ENCODE peak calls at places on chromosomes 5 and 9, in nine cellular contexts. H is left ventricle myocardium superior; V is activated T-cell treated with anti-CD3 and anti-CD28 coated beads, Interleukin-2, amount 50 U/mL, for 72 hours; Z is CD4-positive, CD25-positive, alpha-beta regulatory T cell; Y is hepatocyte; K is Calu3; N is NCI-H774; W is nephron progenitor cell; O is IMR-90. B is an unnamed sample.

GRCh38 chr9:5622019-5622418 is 6.9 kb upstream of the RIC1 start:
- DNase-seq in H (no peak), V (no peak), Z (no peak), Y (peak), K (no peak), N (no peak), W (no peak), O (peak), B (no peak)

GRCh38 chr9:34519321-34520020 is 3.3 kb downstream of the ENHO start:
- DNase-seq in H (no peak), V (no peak), Z (no peak), Y (no peak), K (no peak), N (no peak), W (no peak), O (no peak), B (no peak)

GRCh38 chr9:130713286-130713975 is 19.9 kb downstream of the EXOSC2 start:
- DNase-seq in H (no peak), V (no peak), Z (peak), Y (peak), K (no peak), N (no peak), W (no peak), O (peak), B (no peak)

GRCh38 chr5:170223349-170223748 is 9.4 kb upstream of the C5orf58 start:
- DNase-seq in H (no peak), V (no peak), Z (no peak), Y (no peak), K (no peak), N (no peak), W (no peak), O (no peak), B (no peak)

GRCh38 chr9:129109504-129109903 is 1.1 kb downstream of the CRAT start:
- DNase-seq in H (peak), V (peak), Z (peak), Y (peak), K (no peak), N (no peak), W (no peak), O (no peak), B (peak)

GRCh38 chr9:92726971-92727715 is 37.5 kb downstream of the BICD2 start:
- DNase-seq in H (peak), V (no peak), Z (no peak), Y (no peak), K (no peak), N (no peak), W (peak), O (peak), B (peak)

GRCh38 chr9:119483153-119483552 is 113.9 kb upstream of the BRINP1 start:
- DNase-seq in H (no peak), V (no peak), Z (no peak), Y (no peak), K (no peak), N (no peak), W (no peak), O (no peak), B (no peak)

GRCh38 chr9:81902601-81903000 is 25.6 kb upstream of the SPATA31D4 start:
- DNase-seq in H (no peak), V (no peak), Z (no peak), Y (peak), K (no peak), N (no peak), W (no peak), O (peak), B (no peak)

GRCh38 chr5:52598954-52599353 is 188.8 kb upstream of the ITGA1 start:
- DNase-seq in H (no peak), V (no peak), Z (no peak), Y (peak), K (no peak), N (no peak), W (no peak), O (no peak), B (no peak)

GRCh38 chr9:71928806-71929205 is 17.4 kb downstream of the C9orf85 start:
- DNase-seq in H (no peak), V (no peak), Z (no peak), Y (no peak), K (no peak), N (no peak), W (no peak), O (no peak), B (no peak)

GRCh38 chr9:107488400-107489143 is 997 bp downstream of the KLF4 start:
- DNase-seq in H (peak), V (peak), Z (peak), Y (peak), K (peak), N (no peak), W (peak), O (peak), B (peak)

GRCh38 chr9:83013261-83013610 is 49.7 kb downstream of the RASEF start:
- DNase-seq in H (no peak), V (no peak), Z (no peak), Y (no peak), K (no peak), N (no peak), W (no peak), O (peak), B (no peak)

GRCh38 chr5:125446986-125447385 is 700.5 kb upstream of the ZNF608 start:
- DNase-seq in H (no peak), V (no peak), Z (no peak), Y (no peak), K (no peak), N (no peak), W (no peak), O (peak), B (no peak)

GRCh38 chr9:89463986-89464901 is 33.7 kb downstream of the SEMA4D start:
- DNase-seq in H (no peak), V (peak), Z (peak), Y (no peak), K (no peak), N (no peak), W (no peak), O (no peak), B (no peak)

GRCh38 chr9:96503918-96504317 is 53.9 kb downstream of the HABP4 start:
- DNase-seq in H (no peak), V (no peak), Z (no peak), Y (no peak), K (no peak), N (no peak), W (no peak), O (no peak), B (no peak)

GRCh38 chr9:109341561-109341960 is 20.7 kb upstream of the EPB41L4B start:
- DNase-seq in H (no peak), V (no peak), Z (no peak), Y (no peak), K (no peak), N (no peak), W (no peak), O (no peak), B (no peak)

GRCh38 chr9:4596165-4596922 is 65.8 kb upstream of the PLPP6 start:
- DNase-seq in H (no peak), V (peak), Z (peak), Y (no peak), K (no peak), N (no peak), W (no peak), O (no peak), B (peak)

GRCh38 chr9:14992516-14992915 is 82.3 kb upstream of the FREM1 start:
- DNase-seq in H (no peak), V (no peak), Z (no peak), Y (no peak), K (no peak), N (no peak), W (no peak), O (no peak), B (no peak)

GRCh38 chr9:7209990-7210389 is 452.2 kb downstream of the KDM4C start:
- DNase-seq in H (no peak), V (no peak), Z (no peak), Y (no peak), K (no peak), N (no peak), W (no peak), O (no peak), B (no peak)

GRCh38 chr5:42701660-42702059 is 55.0 kb upstream of the CCDC152 start:
- DNase-seq in H (no peak), V (no peak), Z (no peak), Y (no peak), K (no peak), N (no peak), W (no peak), O (no peak), B (no peak)

GRCh38 chr5:121962347-121962670 is 534 bp downstream of the SRFBP1 start:
- DNase-seq in H (no peak), V (no peak), Z (peak), Y (no peak), K (no peak), N (no peak), W (no peak), O (no peak), B (no peak)

GRCh38 chr9:114287001-114287762 is 35.7 kb upstream of the ORM1 start:
- DNase-seq in H (peak), V (no peak), Z (no peak), Y (no peak), K (no peak), N (no peak), W (no peak), O (no peak), B (no peak)

GRCh38 chr9:1916676-1917075 is 98.5 kb upstream of the SMARCA2 start:
- DNase-seq in H (no peak), V (no peak), Z (no peak), Y (no peak), K (no peak), N (no peak), W (no peak), O (no peak), B (no peak)

GRCh38 chr5:3262451-3262850 is 333.2 kb upstream of the IRX1 start:
- DNase-seq in H (no peak), V (no peak), Z (no peak), Y (no peak), K (no peak), N (no peak), W (no peak), O (no peak), B (no peak)

GRCh38 chr9:133242241-133242640 is 32.8 kb downstream of the ABO start:
- DNase-seq in H (no peak), V (no peak), Z (no peak), Y (no peak), K (no peak), N (no peak), W (no peak), O (no peak), B (no peak)

GRCh38 chr5:1026700-1027621 is 18.4 kb downstream of the NKD2 start:
- DNase-seq in H (peak), V (no peak), Z (no peak), Y (no peak), K (no peak), N (no peak), W (no peak), O (no peak), B (no peak)

GRCh38 chr5:68406767-68407232 is 191.2 kb downstream of the PIK3R1 start:
- DNase-seq in H (peak), V (no peak), Z (peak), Y (peak), K (peak), N (peak), W (no peak), O (no peak), B (no peak)

GRCh38 chr5:122999947-123000563 is 36.5 kb downstream of the PPIC start:
- DNase-seq in H (peak), V (peak), Z (peak), Y (peak), K (peak), N (no peak), W (peak), O (no peak), B (peak)

GRCh38 chr5:43422143-43422542 is 10.0 kb upstream of the CCL28 start:
- DNase-seq in H (no peak), V (no peak), Z (no peak), Y (peak), K (peak), N (peak), W (no peak), O (peak), B (no peak)

GRCh38 chr5:100790951-100791350 is 112.1 kb downstream of the ST8SIA4 start:
- DNase-seq in H (no peak), V (no peak), Z (no peak), Y (no peak), K (no peak), N (no peak), W (no peak), O (no peak), B (no peak)

GRCh38 chr5:163915481-163915961 is 410.1 kb downstream of the MAT2B start:
- DNase-seq in H (no peak), V (no peak), Z (no peak), Y (peak), K (peak), N (no peak), W (peak), O (peak), B (peak)

GRCh38 chr9:129256959-129257713 is 79.1 kb upstream of the IER5L start:
- DNase-seq in H (peak), V (no peak), Z (no peak), Y (no peak), K (no peak), N (no peak), W (no peak), O (no peak), B (no peak)